ENCODE peak calls at places on chromosomes 6 and 20, in seven cellular contexts. W, F, T, N, B, J and A are unnamed samples.

GRCh38 chr6:8245736-8246135 is 143.4 kb upstream of the EEF1E1 start:
- DNase-seq in B (no peak), J (no peak), N (no peak), F (no peak), W (no peak), T (no peak), A (no peak)

GRCh38 chr6:23456396-23456795 is 669.6 kb upstream of the NRSN1 start:
- DNase-seq in J (no peak), T (no peak), N (peak; percentile 25), B (no peak), F (no peak), W (no peak), A (no peak)

GRCh38 chr6:38319259-38320255 is 320.2 kb downstream of the BTBD9 start:
- DNase-seq in T (no peak), J (no peak), N (no peak), F (no peak), B (no peak), W (no peak), A (no peak)

GRCh38 chr20:43904195-43904594 is 10.5 kb upstream of the TOX2 start:
- DNase-seq in W (no peak), B (no peak), J (no peak), F (no peak), T (no peak), N (no peak), A (no peak)

GRCh38 chr20:2845607-2846006 is 5.1 kb downstream of the VPS16 start:
- DNase-seq in B (no peak), F (no peak), T (no peak), N (no peak), W (no peak), J (no peak), A (no peak)

GRCh38 chr6:98634569-98634968 is 199.8 kb upstream of the POU3F2 start:
- DNase-seq in W (no peak), F (no peak), T (no peak), N (no peak), B (no peak), J (no peak), A (no peak)

GRCh38 chr6:38018755-38019165 is 199.2 kb downstream of the ZFAND3 start:
- DNase-seq in N (no peak), W (no peak), T (no peak), B (no peak), J (no peak), F (no peak), A (no peak)

GRCh38 chr6:157627195-157627966 is 195.7 kb upstream of the SNX9 start:
- DNase-seq in J (no peak), F (no peak), B (no peak), W (no peak), N (no peak), T (no peak), A (no peak)

GRCh38 chr20:53763707-53764415 is 170.2 kb upstream of the ZNF217 start:
- DNase-seq in W (no peak), T (no peak), F (no peak), J (no peak), B (peak; percentile 68), N (peak; percentile 11), A (no peak)

GRCh38 chr20:11328839-11329238 is 588.9 kb upstream of the BTBD3 start:
- DNase-seq in B (no peak), T (no peak), W (no peak), J (no peak), N (no peak), F (no peak), A (no peak)

GRCh38 chr20:36099106-36099505 is 55.4 kb upstream of the EPB41L1 start:
- DNase-seq in W (no peak), F (no peak), J (no peak), B (no peak), N (no peak), T (no peak), A (no peak)

GRCh38 chr20:10447028-10447427 is 11.9 kb downstream of the SLX4IP start:
- DNase-seq in F (no peak), B (peak; percentile 84), N (peak; percentile 66), T (no peak), W (no peak), J (no peak), A (peak; percentile 35)

GRCh38 chr6:90000864-90001731 is 106.8 kb downstream of the GJA10 start:
- DNase-seq in N (no peak), T (no peak), W (no peak), B (peak; percentile 43), F (no peak), J (no peak), A (no peak)

GRCh38 chr6:105753184-105754097 is 332.7 kb upstream of the PRDM1 start:
- DNase-seq in J (no peak), T (no peak), F (no peak), W (no peak), B (no peak), N (no peak), A (no peak)

GRCh38 chr6:55917756-55918415 is 42.5 kb upstream of the BMP5 start:
- DNase-seq in F (no peak), B (peak; percentile 23), W (no peak), J (no peak), T (no peak), N (no peak), A (no peak)

GRCh38 chr20:40812415-40813212 is 123.6 kb upstream of the MAFB start:
- DNase-seq in N (no peak), F (no peak), T (no peak), W (no peak), J (no peak), B (peak; percentile 9), A (no peak)

GRCh38 chr6:75230484-75231325 is 12.9 kb downstream of the COX7A2 start:
- DNase-seq in B (peak; percentile 76), W (no peak), J (no peak), N (peak; percentile 37), F (no peak), T (no peak), A (no peak)

GRCh38 chr6:100057941-100058340 is 63.9 kb upstream of the MCHR2 start:
- DNase-seq in W (no peak), T (no peak), B (no peak), J (no peak), N (no peak), F (no peak), A (no peak)

GRCh38 chr6:44966449-44967091 is 361.6 kb upstream of the RUNX2 start:
- DNase-seq in B (peak; percentile 25), F (no peak), W (no peak), J (no peak), N (peak; percentile 80), T (no peak), A (no peak)

GRCh38 chr6:41723178-41723935 is 12.1 kb downstream of the TFEB start:
- DNase-seq in J (peak; percentile 78), F (peak; percentile 92), W (no peak), T (no peak), N (peak; percentile 93), B (peak; percentile 91), A (peak; percentile 54)

GRCh38 chr6:4383910-4384637 is 248.7 kb upstream of the ECI2 start:
- DNase-seq in J (no peak), N (no peak), F (no peak), W (no peak), B (no peak), T (no peak), A (no peak)

GRCh38 chr20:56885521-56885920 is 256.4 kb downstream of the TFAP2C start:
- DNase-seq in N (no peak), B (no peak), T (no peak), F (no peak), J (no peak), W (no peak), A (no peak)

GRCh38 chr20:50717974-50718761 is 13.2 kb upstream of the PARD6B start:
- DNase-seq in N (peak; percentile 16), J (no peak), B (no peak), F (no peak), T (no peak), W (no peak), A (no peak)
- TF ChIP-seq CTCF in N (peak; percentile 36), J (no peak), B (peak; percentile 36), F (no peak), T (no peak), W (no peak), A (no peak)

DNA sequence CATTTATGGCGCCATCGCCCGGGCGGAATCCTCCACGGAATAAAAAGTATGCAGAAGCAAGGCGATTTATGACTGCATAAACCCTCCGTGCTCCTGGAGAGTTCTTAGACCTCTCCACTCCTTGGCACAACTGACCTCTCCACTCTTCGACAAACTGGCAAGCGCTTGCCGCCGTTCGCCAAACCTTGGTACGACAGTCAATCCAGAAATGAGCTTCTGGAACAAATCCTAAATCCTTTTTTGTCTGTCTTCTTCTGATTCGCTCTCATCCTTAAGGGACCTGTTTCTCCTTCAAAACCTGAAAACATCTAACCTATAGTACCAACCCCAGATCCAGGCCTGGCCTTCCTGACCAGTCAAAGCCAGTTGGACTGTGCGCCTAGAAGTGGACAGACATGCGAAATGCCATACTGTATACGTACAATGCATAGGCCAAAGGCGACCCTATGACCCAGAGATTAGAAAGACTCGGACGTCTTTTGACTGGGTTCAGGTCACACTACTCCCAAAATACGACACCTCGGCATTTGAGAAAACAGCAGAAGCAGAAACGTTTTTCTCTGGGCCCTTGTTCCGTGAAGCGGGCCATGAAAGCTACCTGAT is 59.4 kb downstream of the TRIM27 start:
- DNase-seq in N (peak; percentile 45), T (no peak), B (no peak), J (no peak), W (no peak), F (no peak), A (no peak)
- TF ChIP-seq CTCF in N (peak; percentile 52), T (no peak), B (peak; percentile 49), J (no peak), W (no peak), F (no peak), A (no peak)

DNA sequence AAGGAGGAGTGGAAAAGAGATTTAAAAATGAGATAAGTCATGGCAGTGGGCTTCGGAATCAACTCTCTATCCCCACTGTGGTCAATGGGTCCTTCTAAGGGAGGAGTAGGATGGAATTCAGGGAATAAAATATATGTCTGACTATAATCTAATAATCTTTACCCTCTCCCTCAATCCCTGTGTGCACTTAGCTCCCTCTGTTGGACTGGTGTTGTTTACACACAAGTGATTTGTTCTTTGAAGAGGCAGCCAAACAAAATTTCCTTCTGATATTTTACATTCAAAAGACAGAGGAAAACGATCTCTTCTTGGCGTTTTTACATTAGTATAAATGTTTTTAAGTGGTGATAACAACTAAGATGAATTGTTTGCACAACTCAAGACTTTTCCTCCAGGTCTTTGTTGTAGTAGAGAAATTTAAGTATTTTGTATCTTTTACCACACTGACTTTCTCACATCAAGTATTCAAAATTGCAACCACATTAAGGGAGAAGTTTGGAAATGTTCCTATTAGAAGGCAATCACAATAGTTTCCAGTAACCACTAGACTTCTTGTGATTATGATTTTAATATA is 317.7 kb downstream of the CENPW start:
- DNase-seq in F (no peak), J (no peak), W (no peak), T (no peak), B (peak; percentile 69), N (peak; percentile 38), A (no peak)
- TF ChIP-seq CTCF in F (no peak), J (no peak), W (no peak), T (no peak), B (peak; percentile 71), N (peak; percentile 72), A (no peak)

DNA sequence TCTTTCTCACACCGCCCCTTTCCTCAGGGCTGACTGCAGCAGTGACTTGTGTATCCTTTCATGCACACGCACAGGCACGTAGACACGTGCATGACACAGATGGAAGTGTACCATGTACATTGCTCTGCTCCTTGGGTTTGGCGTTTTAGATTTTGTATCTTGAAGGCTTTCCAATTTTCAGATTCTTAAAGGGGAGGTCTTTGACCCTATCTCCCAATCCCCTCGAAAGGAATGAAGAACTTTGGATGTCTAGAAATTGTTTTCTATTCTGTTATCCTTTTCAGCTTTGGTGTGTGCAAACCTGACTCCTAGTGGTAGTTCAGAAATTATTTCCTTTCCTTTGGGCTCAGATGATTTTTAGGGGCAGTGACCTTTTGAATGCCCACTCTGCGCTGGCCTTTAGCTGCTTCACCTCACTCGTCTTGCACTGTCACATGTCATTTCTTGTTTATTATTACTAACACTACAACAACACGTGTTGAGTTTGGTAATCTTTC is 63.0 kb downstream of the HIVEP1 start:
- DNase-seq in F (no peak), B (no peak), T (no peak), N (no peak), W (no peak), J (no peak), A (no peak)
- TF ChIP-seq CTCF in F (peak; percentile 23), B (peak; percentile 34), T (peak; percentile 16), N (peak; percentile 50), W (no peak), J (no peak), A (no peak)